ENCODE peak calls at places on chromosomes 13 and 19, in eight cellular contexts. N is heart left ventricle, J is ascending aorta, A is Panc1, S is cardiac muscle cell, X is K562, V is uterus, T is pancreas. Z is an unnamed sample.

GRCh38 chr13:77528834-77529500 is 6.5 kb upstream of the SCEL start:
- DNase-seq in V (no peak), S (no peak), J (no peak), X (no peak), N (no peak), T (no peak), A (no peak), Z (no peak)

GRCh38 chr13:91097269-91097668 is 250.2 kb upstream of the MIR17HG start:
- DNase-seq in V (no peak), J (no peak), X (no peak), S (peak; percentile 9), N (no peak), T (no peak), A (no peak), Z (no peak)

GRCh38 chr13:113918981-113919646 is 54.8 kb downstream of the C13orf46 start:
- DNase-seq in N (no peak), S (no peak), J (no peak), X (no peak), V (no peak), T (no peak), A (no peak), Z (no peak)

GRCh38 chr19:35474104-35474503 is 16.2 kb downstream of the KRTDAP start:
- DNase-seq in N (no peak), X (no peak), S (no peak), T (no peak), A (no peak), V (no peak), J (no peak), Z (no peak)

GRCh38 chr13:59734393-59734792 is 429.3 kb downstream of the DIAPH3 start:
- DNase-seq in V (no peak), X (peak; percentile 13), N (no peak), J (no peak), A (no peak), T (no peak), S (no peak), Z (no peak)

GRCh38 chr13:24661713-24662112 is 18.5 kb upstream of the ATP12A start:
- DNase-seq in X (no peak), A (no peak), V (no peak), S (no peak), N (no peak), T (no peak), J (no peak), Z (no peak)

GRCh38 chr13:107992542-107992941 is 222.8 kb downstream of the LIG4 start:
- DNase-seq in V (no peak), S (no peak), T (no peak), N (no peak), A (no peak), X (peak; percentile 8), J (no peak), Z (no peak)

GRCh38 chr13:30904043-30904442 is 2.0 kb upstream of the MEDAG start:
- DNase-seq in V (no peak), A (no peak), T (no peak), N (no peak), S (no peak), J (no peak), X (no peak), Z (no peak)

GRCh38 chr13:114027046-114027760 is 53.3 kb upstream of the C13orf46 start:
- DNase-seq in S (no peak), X (no peak), T (peak; percentile 61), N (peak; percentile 72), J (no peak), A (no peak), V (no peak), Z (peak; percentile 79)

GRCh38 chr13:31048521-31048920 is 113.2 kb downstream of the HSPH1 start:
- DNase-seq in N (no peak), J (no peak), T (no peak), S (no peak), X (no peak), V (no peak), A (no peak), Z (no peak)

GRCh38 chr13:28297341-28297740 is 159.0 kb downstream of the PAN3 start:
- DNase-seq in N (no peak), A (no peak), V (no peak), T (no peak), J (no peak), X (no peak), S (no peak), Z (no peak)

GRCh38 chr19:19554074-19555023 is 16.3 kb downstream of the CILP2 start:
- DNase-seq in X (peak; percentile 78), S (peak; percentile 53), T (no peak), A (no peak), N (peak; percentile 51), V (no peak), J (no peak), Z (no peak)

GRCh38 chr13:36712785-36713184 is 39.0 kb downstream of the SERTM1 start:
- DNase-seq in A (no peak), N (no peak), J (no peak), X (peak; percentile 1), S (no peak), V (peak; percentile 75), T (no peak), Z (no peak)

GRCh38 chr19:34493649-34494044 is 12.1 kb downstream of the WTIP start:
- DNase-seq in J (no peak), N (no peak), S (no peak), V (no peak), T (no peak), X (no peak), A (no peak), Z (peak; percentile 24)

GRCh38 chr13:105058517-105058916 is 1476.9 kb downstream of the EFNB2 start:
- DNase-seq in T (no peak), A (no peak), N (no peak), V (no peak), S (no peak), J (no peak), X (no peak), Z (no peak)

GRCh38 chr13:76293751-76294150 is 592.5 kb downstream of the KCTD12 start:
- DNase-seq in J (no peak), S (no peak), T (no peak), N (no peak), A (no peak), X (no peak), V (no peak), Z (no peak)

GRCh38 chr19:29810504-29810871 is 1.3 kb upstream of the CCNE1 start:
- DNase-seq in J (no peak), S (peak; percentile 32), N (peak; percentile 36), V (peak; percentile 32), X (peak; percentile 77), T (no peak), A (no peak), Z (no peak)

GRCh38 chr19:31883299-31883990 is 462.0 kb upstream of the ZNF507 start:
- DNase-seq in X (no peak), T (no peak), V (no peak), N (no peak), J (no peak), S (no peak), A (no peak), Z (no peak)

GRCh38 chr19:19094513-19094912 is 30.7 kb downstream of the SLC25A42 start:
- DNase-seq in X (no peak), N (no peak), A (no peak), S (no peak), V (no peak), J (no peak), T (no peak), Z (no peak)

GRCh38 chr19:18541992-18542935 is 1.1 kb downstream of the FKBP8 start:
- DNase-seq in T (no peak), N (no peak), V (no peak), X (peak; percentile 41), A (no peak), S (peak; percentile 58), J (no peak), Z (no peak)

GRCh38 chr13:92407858-92408257 is 818.7 kb upstream of the GPC6 start:
- DNase-seq in J (no peak), N (no peak), T (peak; percentile 25), X (no peak), A (no peak), S (no peak), V (no peak), Z (peak; percentile 28)

GRCh38 chr19:55585658-55586339 is 5.2 kb upstream of the ZNF579 start:
- DNase-seq in A (no peak), N (peak; percentile 91), T (peak; percentile 90), V (peak; percentile 82), S (peak; percentile 87), J (no peak), X (no peak), Z (peak; percentile 90)

GRCh38 chr13:38921081-38921480 is 69.5 kb downstream of the STOML3 start:
- DNase-seq in V (no peak), T (no peak), J (no peak), N (no peak), S (no peak), X (no peak), A (no peak), Z (no peak)

GRCh38 chr19:56133858-56134654 is 7.0 kb upstream of the ZNF444 start:
- DNase-seq in J (no peak), S (no peak), A (no peak), T (no peak), X (no peak), N (no peak), V (no peak), Z (peak; percentile 76)

DNA sequence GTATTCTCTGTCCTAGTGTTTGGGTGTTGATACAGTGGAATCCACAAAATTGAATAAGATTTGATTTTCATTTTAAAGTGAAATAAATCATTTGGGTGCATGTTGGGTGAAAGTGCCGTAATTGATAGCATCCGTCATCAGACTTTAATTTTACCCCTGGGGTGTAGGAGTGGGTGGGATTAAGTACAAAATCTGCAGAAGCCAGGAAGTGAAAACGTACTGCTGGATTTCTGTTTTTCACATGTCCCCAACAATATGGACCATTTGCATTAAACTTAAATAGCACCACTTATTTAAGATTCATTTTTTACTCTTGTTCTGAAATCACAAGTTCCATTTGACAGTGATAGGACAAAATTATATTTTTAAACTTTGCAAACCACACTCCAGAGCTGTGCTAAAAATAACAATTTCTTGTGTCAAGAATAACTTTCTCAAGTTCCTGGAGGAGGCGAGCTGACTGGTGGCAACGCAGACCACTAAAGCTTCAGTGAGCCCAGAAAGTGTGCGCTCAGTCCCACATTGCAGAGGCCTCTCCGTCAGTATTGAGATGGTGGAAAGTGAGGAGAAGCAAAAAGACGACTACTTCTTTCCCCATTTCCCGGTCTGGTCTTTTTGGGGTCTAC is 71.3 kb downstream of the ARHGEF7 start:
- DNase-seq in X (no peak), T (no peak), A (no peak), S (no peak), N (no peak), J (no peak), V (no peak), Z (no peak)
- H3K4me1 ChIP-seq in X (no peaks in the 10 kb centered on the region), T (no peaks in the 10 kb centered on the region), A (no peaks in the 10 kb centered on the region), S (peaks cover 45% of the 10 kb centered on the region), N (peaks cover 52% of the 10 kb centered on the region), J (peaks cover 51% of the 10 kb centered on the region), V (peaks cover 5% of the 10 kb centered on the region), Z (peaks cover 51% of the 10 kb centered on the region)

GRCh38 chr19:43468354-43469159 is 3.1 kb upstream of the LYPD3 start:
- DNase-seq in T (no peak), J (no peak), V (no peak), S (no peak), A (no peak), X (no peak), N (no peak), Z (no peak)
- TF ChIP-seq CTCF in T (no peak), J (no peak), V (no peak), S (no peak), A (no peak), X (no peak), N (no peak), Z (no peak)

GRCh38 chr19:13850910-13851753 is 25.8 kb upstream of the NANOS3 start:
- DNase-seq in T (peak; percentile 91), V (peak; percentile 95), J (peak; percentile 77), A (no peak), X (peak; percentile 79), S (no peak), N (peak; percentile 92), Z (peak; percentile 90)
- H3K4me1 ChIP-seq in T (peaks cover 38% of the 10 kb centered on the region), V (peaks cover 14% of the 10 kb centered on the region), J (peaks cover 57% of the 10 kb centered on the region), A (peaks cover 57% of the 10 kb centered on the region), X (peaks cover 70% of the 10 kb centered on the region), S (peaks cover 13% of the 10 kb centered on the region), N (peaks cover 49% of the 10 kb centered on the region), Z (peaks cover 21% of the 10 kb centered on the region)

GRCh38 chr19:15911599-15912237 is 13.8 kb upstream of the CYP4F2 start:
- DNase-seq in A (no peak), T (peak; percentile 73), J (no peak), S (no peak), X (no peak), V (no peak), N (no peak), Z (no peak)
- TF ChIP-seq CTCF in A (no peak), T (no peak), J (no peak), S (no peak), X (no peak), V (no peak), N (no peak), Z (no peak)